ENCODE peak calls at places on chromosomes 13 and 19, in five cellular contexts. Z is cardiac fibroblast, L is ascending aorta, F is AG04449, V is IMR-90. O is an unnamed sample.

GRCh38 chr19:51479531-51480331 is 1.4 kb downstream of the CEACAM18 start:
- DNase-seq in F (no peak), Z (no peak), L (peak), V (no peak), O (no peak)

GRCh38 chr13:113616991-113617749 is 32.6 kb downstream of the TFDP1 start:
- DNase-seq in V (peak), Z (peak), L (no peak), F (no peak), O (no peak)

GRCh38 chr19:46844067-46844489 is 6.6 kb downstream of the AP2S1 start:
- DNase-seq in L (no peak), Z (peak), V (no peak), F (no peak), O (no peak)

GRCh38 chr19:17803264-17803896 is 8.4 kb downstream of the B3GNT3 start:
- DNase-seq in L (no peak), V (no peak), Z (no peak), F (no peak), O (no peak)

GRCh38 chr13:48258002-48258401 is 25.0 kb downstream of the ITM2B start:
- DNase-seq in L (no peak), Z (no peak), V (no peak), F (no peak), O (no peak)

GRCh38 chr13:44022196-44022595 is 142.5 kb downstream of the LACC1 start:
- DNase-seq in Z (no peak), L (no peak), V (no peak), F (no peak), O (no peak)

GRCh38 chr13:102693250-102693649 is 1.6 kb downstream of the METTL21C start:
- DNase-seq in V (no peak), Z (no peak), L (no peak), F (no peak), O (no peak)

GRCh38 chr13:27229642-27230041 is 21.7 kb upstream of the RPL21 start:
- DNase-seq in L (no peak), Z (no peak), V (no peak), F (no peak), O (no peak)

GRCh38 chr13:36430247-36431203 is 1.8 kb upstream of the CCNA1 start:
- DNase-seq in Z (no peak), F (no peak), L (no peak), V (no peak), O (peak)

GRCh38 chr19:17777840-17778620 is 16.9 kb upstream of the B3GNT3 start:
- DNase-seq in L (no peak), F (no peak), V (peak), Z (peak), O (peak)

GRCh38 chr19:28289294-28290063 is 923.5 kb downstream of the UQCRFS1 start:
- DNase-seq in F (no peak), Z (peak), V (no peak), L (no peak), O (no peak)

GRCh38 chr13:41459754-41460111 is 2.4 kb downstream of the RGCC start:
- DNase-seq in V (no peak), Z (no peak), L (no peak), F (no peak), O (no peak)

GRCh38 chr19:16447015-16447384 is 24.8 kb downstream of the EPS15L1 start:
- DNase-seq in Z (peak), V (peak), F (peak), L (peak), O (no peak)

GRCh38 chr13:59906413-59907027 is 257.2 kb downstream of the DIAPH3 start:
- DNase-seq in V (peak), Z (peak), L (no peak), F (no peak), O (no peak)

GRCh38 chr13:22498006-22498405 is 682.8 kb upstream of the SGCG start:
- DNase-seq in Z (no peak), F (no peak), L (no peak), V (no peak), O (no peak)

GRCh38 chr19:4374451-4375163 is 25.7 kb downstream of the SH3GL1 start:
- DNase-seq in L (peak), V (peak), F (no peak), Z (peak), O (no peak)

GRCh38 chr13:110232756-110233155 is 74.2 kb downstream of the COL4A1 start:
- DNase-seq in Z (peak), V (no peak), L (peak), F (no peak), O (no peak)

GRCh38 chr13:30194906-30195305 is 112.4 kb downstream of the KATNAL1 start:
- DNase-seq in L (no peak), Z (peak), F (no peak), V (no peak), O (no peak)

GRCh38 chr19:24029941-24030636 is 56.9 kb upstream of the ZNF254 start:
- DNase-seq in F (no peak), V (no peak), Z (no peak), L (no peak), O (no peak)

GRCh38 chr19:47231215-47232054 is 436 bp upstream of the BBC3 start:
- DNase-seq in F (no peak), Z (peak), L (peak), V (peak), O (no peak)

GRCh38 chr19:35000647-35001501 is 751 bp downstream of the GRAMD1A start:
- DNase-seq in Z (peak), L (no peak), V (peak), F (no peak), O (no peak)

GRCh38 chr13:63578796-63579195 is 2163.1 kb upstream of the PCDH20 start:
- DNase-seq in Z (no peak), F (no peak), V (no peak), L (no peak), O (no peak)

GRCh38 chr19:38837656-38838121 is 6.1 kb upstream of the ECH1 start:
- DNase-seq in V (peak), Z (no peak), F (no peak), L (no peak), O (no peak)

GRCh38 chr19:1673645-1674292 is 21.4 kb upstream of the TCF3 start:
- DNase-seq in F (no peak), V (no peak), L (no peak), Z (no peak), O (no peak)

GRCh38 chr13:98482476-98483444 is 94.1 kb downstream of the STK24 start:
- DNase-seq in L (no peak), Z (peak), F (no peak), V (peak), O (no peak)

GRCh38 chr13:114108894-114109293 is 23.5 kb downstream of the RASA3 start:
- DNase-seq in V (no peak), L (peak), F (no peak), Z (no peak), O (no peak)

GRCh38 chr19:17292301-17293074 is 10.7 kb downstream of the ABHD8 start:
- DNase-seq in L (peak), V (peak), F (no peak), Z (peak), O (peak)

GRCh38 chr13:21673592-21674270 is 2.9 kb downstream of the FGF9 start:
- DNase-seq in Z (peak), L (no peak), F (no peak), V (peak), O (no peak)

GRCh38 chr13:58960909-58961308 is 1202.8 kb downstream of the DIAPH3 start:
- DNase-seq in V (peak), Z (peak), F (no peak), L (no peak), O (no peak)

GRCh38 chr19:10568826-10569651 is at the start of gene CDKN2D:
- DNase-seq in F (peak), V (peak), L (peak), Z (peak), O (peak)

GRCh38 chr13:46641274-46642081 is 88.5 kb downstream of the LRCH1 start:
- DNase-seq in F (no peak), V (no peak), L (no peak), Z (peak), O (no peak)

GRCh38 chr19:8208119-8208709 is 956 bp upstream of the CERS4 start:
- DNase-seq in V (no peak), Z (no peak), F (no peak), L (no peak), O (no peak)

GRCh38 chr19:33134571-33135041 is 2.7 kb downstream of the WDR88 start:
- DNase-seq in V (no peak), L (no peak), Z (no peak), F (no peak), O (peak)

GRCh38 chr19:14555918-14556661 is 15.8 kb downstream of the NDUFB7 start:
- DNase-seq in Z (no peak), F (no peak), V (peak), L (no peak), O (no peak)

GRCh38 chr13:28181413-28181812 is 43.1 kb downstream of the PAN3 start:
- DNase-seq in L (no peak), Z (peak), F (peak), V (peak), O (no peak)

GRCh38 chr13:62483774-62484173 is 1068.1 kb upstream of the PCDH20 start:
- DNase-seq in V (peak), F (no peak), L (no peak), Z (no peak), O (no peak)

GRCh38 chr19:18340990-18341868 is 831 bp downstream of the PGPEP1 start:
- DNase-seq in Z (no peak), V (peak), F (no peak), L (peak), O (no peak)

GRCh38 chr19:14318873-14319272 is 62.4 kb upstream of the ADGRE5 start:
- DNase-seq in V (no peak), L (no peak), Z (no peak), F (no peak), O (peak)

GRCh38 chr19:1970003-1970805 is 29.2 kb downstream of the CSNK1G2 start:
- DNase-seq in L (no peak), V (no peak), F (no peak), Z (no peak), O (no peak)

GRCh38 chr13:78764665-78765064 is 105.7 kb upstream of the OBI1 start:
- DNase-seq in L (no peak), Z (no peak), F (no peak), V (no peak), O (peak)
- TF ChIP-seq CTCF in L (no peak), Z (no peak), F (no peak), V (no peak), O (peak)

GRCh38 chr19:42326969-42327368 is 1.5 kb downstream of the MEGF8 start:
- DNase-seq in L (no peak), Z (no peak), F (no peak), V (no peak), O (no peak)

GRCh38 chr19:42325896-42326771 is 699 bp downstream of the MEGF8 start:
- DNase-seq in V (no peak), F (no peak), L (no peak), Z (no peak), O (no peak)

GRCh38 chr19:42323852-42324654 is 1.4 kb upstream of the MEGF8 start:
- DNase-seq in L (no peak), F (no peak), V (no peak), Z (no peak), O (no peak)

GRCh38 chr19:42324655-42325307 is 654 bp upstream of the MEGF8 start:
- DNase-seq in V (no peak), F (no peak), L (no peak), Z (no peak), O (no peak)

DNA sequence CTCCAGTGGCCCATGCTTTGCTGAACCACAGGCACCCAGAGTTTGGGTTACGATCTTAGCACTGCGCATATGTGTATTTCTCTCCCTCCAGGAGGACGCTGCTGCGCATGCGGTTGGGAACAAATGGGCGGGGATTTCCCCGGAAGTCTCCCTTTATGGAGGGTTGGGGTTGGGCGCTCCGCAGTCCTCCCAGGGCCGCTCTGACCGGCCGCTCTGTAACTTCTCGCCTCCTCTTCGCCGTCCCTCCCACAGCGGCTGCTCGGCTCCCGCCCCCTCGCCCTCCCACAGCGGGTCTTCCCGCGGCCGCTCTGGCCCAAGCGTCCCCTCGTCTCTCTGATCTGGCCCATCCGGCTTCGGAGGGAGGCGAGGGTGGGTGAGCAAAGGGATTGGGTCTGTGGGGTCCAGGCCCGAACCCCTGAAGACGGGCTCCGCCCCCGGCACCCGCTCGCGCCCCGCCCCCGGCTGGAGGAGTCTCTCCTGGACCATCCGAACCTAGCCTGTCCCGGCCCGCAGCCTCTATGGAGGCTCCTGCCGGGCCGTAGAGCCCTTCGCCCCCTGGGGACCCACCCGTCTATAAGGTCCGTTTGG is at the start of gene MEGF8:
- DNase-seq in F (peak), V (peak), L (peak), Z (peak), O (peak)
- TF ChIP-seq CTCF in F (peak), V (peak), L (peak), Z (peak), O (peak)

GRCh38 chr19:5480427-5480836 is 25.2 kb downstream of the ZNRF4 start:
- DNase-seq in V (no peak), Z (peak), F (no peak), L (no peak), O (peak)
- TF ChIP-seq CTCF in V (peak), Z (peak), F (peak), L (peak), O (peak)

GRCh38 chr19:30696514-30696913 is 324.3 kb downstream of the ZNF536 start:
- DNase-seq in F (no peak), V (peak), L (no peak), Z (peak), O (peak)
- TF ChIP-seq CTCF in F (peak), V (peak), L (no peak), Z (peak), O (peak)

GRCh38 chr19:39845621-39846175 is 481 bp downstream of the FBL start:
- DNase-seq in V (no peak), Z (peak), L (no peak), F (no peak), O (no peak)
- TF ChIP-seq CTCF in V (peak), Z (peak), L (no peak), F (peak), O (no peak)

DNA sequence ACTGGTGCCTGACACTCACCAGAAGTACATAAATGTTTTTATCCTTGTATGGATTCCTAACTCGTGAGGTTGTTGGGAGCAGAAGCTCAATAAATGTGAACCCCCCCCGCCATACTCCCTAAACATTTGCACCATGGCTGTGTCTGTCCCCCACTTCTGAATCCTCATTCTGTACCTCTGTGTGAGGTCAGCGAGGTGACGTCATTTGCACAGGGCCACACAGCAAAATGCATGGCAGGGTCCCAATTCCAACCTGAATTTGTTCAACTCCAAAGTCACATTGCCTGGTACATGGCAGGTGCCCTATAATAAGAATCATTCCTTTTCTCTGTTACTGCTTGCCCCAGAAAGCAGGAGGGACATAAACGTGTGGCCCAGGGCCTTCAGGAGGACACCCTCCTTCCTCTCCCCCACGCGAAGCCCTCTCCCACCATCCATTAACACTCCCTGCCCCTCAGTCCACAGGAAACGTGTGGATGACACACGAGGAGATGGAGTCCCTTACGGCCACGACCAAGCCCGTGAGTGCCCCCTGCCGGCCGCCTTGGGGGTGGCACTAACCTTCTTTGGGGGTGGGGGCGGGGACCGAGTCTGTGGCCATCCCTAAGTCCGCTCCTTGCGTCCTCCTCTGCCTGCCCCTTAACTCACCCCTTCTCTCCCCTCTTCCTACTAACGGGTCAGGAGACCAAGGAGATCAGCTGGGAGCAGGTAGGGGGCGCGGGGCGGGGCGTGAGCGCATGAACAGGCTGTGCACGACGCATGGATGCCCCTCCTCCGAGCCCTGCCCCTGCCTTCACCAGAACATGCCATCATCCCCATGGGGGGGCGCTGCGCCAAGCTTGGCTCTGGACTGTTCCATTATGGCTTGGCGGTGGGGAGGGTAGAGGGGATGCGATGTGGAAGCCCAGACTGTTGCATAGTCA is 9.4 kb downstream of the HRC start:
- DNase-seq in Z (peak), L (peak), F (no peak), V (peak), O (no peak)
- TF ChIP-seq CTCF in Z (peak), L (peak), F (peak), V (peak), O (peak)

O was measured in H1.